ENCODE peak calls at places on chromosomes 6 and 20, in ten cellular contexts. One of them, this sample, is unnamed.

GRCh38 chr20:41510847-41511453 is 107.2 kb downstream of the CHD6 start:
- DNase-seq in endothelial cell: no peak
- DNase-seq in nephron progenitor cell: no peak
- DNase-seq in GM13976: no peak
- DNase-seq in stomach: no peak
- DNase-seq in astrocyte of the cerebellum: no peak
- DNase-seq in body of pancreas: no peak
- DNase-seq in heart left ventricle: no peak
- DNase-seq in PC-3: no peak
- DNase-seq in MCF 10A: no peak
- DNase-seq in this sample: no peak

GRCh38 chr6:32115623-32116022 is 6.5 kb upstream of the TNXB start:
- DNase-seq in stomach: no peak
- DNase-seq in GM13976: no peak
- DNase-seq in MCF 10A: no peak
- DNase-seq in endothelial cell: no peak
- DNase-seq in heart left ventricle: no peak
- DNase-seq in astrocyte of the cerebellum: no peak
- DNase-seq in body of pancreas: no peak
- DNase-seq in PC-3: no peak
- DNase-seq in nephron progenitor cell: no peak
- DNase-seq in this sample: no peak

GRCh38 chr6:147204060-147204785 is at the start of gene STXBP5:
- DNase-seq in body of pancreas: peak; percentile 68
- DNase-seq in heart left ventricle: peak; percentile 63
- DNase-seq in PC-3: peak; percentile 30
- DNase-seq in astrocyte of the cerebellum: no peak
- DNase-seq in stomach: peak; percentile 66
- DNase-seq in MCF 10A: peak; percentile 58
- DNase-seq in endothelial cell: peak; percentile 64
- DNase-seq in GM13976: peak; percentile 64
- DNase-seq in nephron progenitor cell: peak; percentile 59
- DNase-seq in this sample: peak; percentile 33

GRCh38 chr6:163366288-163366687 is 48.2 kb upstream of the QKI start:
- DNase-seq in MCF 10A: no peak
- DNase-seq in endothelial cell: no peak
- DNase-seq in body of pancreas: no peak
- DNase-seq in astrocyte of the cerebellum: no peak
- DNase-seq in GM13976: no peak
- DNase-seq in heart left ventricle: no peak
- DNase-seq in PC-3: no peak
- DNase-seq in stomach: no peak
- DNase-seq in nephron progenitor cell: no peak
- DNase-seq in this sample: no peak

GRCh38 chr6:38477680-38478260 is 162.0 kb downstream of the BTBD9 start:
- DNase-seq in nephron progenitor cell: no peak
- DNase-seq in PC-3: no peak
- DNase-seq in astrocyte of the cerebellum: no peak
- DNase-seq in GM13976: no peak
- DNase-seq in endothelial cell: no peak
- DNase-seq in heart left ventricle: no peak
- DNase-seq in stomach: no peak
- DNase-seq in body of pancreas: no peak
- DNase-seq in MCF 10A: no peak
- DNase-seq in this sample: no peak

GRCh38 chr6:125149256-125150144 is 4.1 kb upstream of the TPD52L1 start:
- DNase-seq in endothelial cell: no peak
- DNase-seq in stomach: no peak
- DNase-seq in astrocyte of the cerebellum: peak; percentile 61
- DNase-seq in MCF 10A: peak; percentile 51
- DNase-seq in GM13976: no peak
- DNase-seq in PC-3: peak; percentile 27
- DNase-seq in body of pancreas: no peak
- DNase-seq in nephron progenitor cell: no peak
- DNase-seq in heart left ventricle: no peak
- DNase-seq in this sample: no peak

GRCh38 chr6:132399376-132400074 is 1.8 kb downstream of the MOXD1 start:
- DNase-seq in body of pancreas: no peak
- DNase-seq in astrocyte of the cerebellum: peak; percentile 31
- DNase-seq in endothelial cell: no peak
- DNase-seq in nephron progenitor cell: no peak
- DNase-seq in MCF 10A: no peak
- DNase-seq in GM13976: no peak
- DNase-seq in stomach: no peak
- DNase-seq in heart left ventricle: no peak
- DNase-seq in PC-3: peak; percentile 80
- DNase-seq in this sample: no peak

GRCh38 chr6:131199568-131200272 is 64.5 kb downstream of the AKAP7 start:
- DNase-seq in endothelial cell: peak; percentile 47
- DNase-seq in GM13976: peak; percentile 60
- DNase-seq in stomach: peak; percentile 34
- DNase-seq in MCF 10A: peak; percentile 67
- DNase-seq in body of pancreas: peak; percentile 34
- DNase-seq in nephron progenitor cell: peak; percentile 30
- DNase-seq in heart left ventricle: no peak
- DNase-seq in PC-3: peak; percentile 65
- DNase-seq in astrocyte of the cerebellum: peak; percentile 70
- DNase-seq in this sample: peak; percentile 62

GRCh38 chr6:101069191-101069795 is 188.2 kb upstream of the ASCC3 start:
- DNase-seq in heart left ventricle: no peak
- DNase-seq in MCF 10A: peak; percentile 27
- DNase-seq in PC-3: peak; percentile 78
- DNase-seq in astrocyte of the cerebellum: no peak
- DNase-seq in nephron progenitor cell: no peak
- DNase-seq in GM13976: no peak
- DNase-seq in stomach: no peak
- DNase-seq in body of pancreas: no peak
- DNase-seq in endothelial cell: no peak
- DNase-seq in this sample: no peak

GRCh38 chr20:58883243-58883691 is 30.8 kb downstream of the GNAS start:
- DNase-seq in PC-3: no peak
- DNase-seq in astrocyte of the cerebellum: peak; percentile 60
- DNase-seq in body of pancreas: no peak
- DNase-seq in GM13976: no peak
- DNase-seq in nephron progenitor cell: no peak
- DNase-seq in heart left ventricle: no peak
- DNase-seq in endothelial cell: no peak
- DNase-seq in stomach: no peak
- DNase-seq in MCF 10A: no peak
- DNase-seq in this sample: no peak

GRCh38 chr6:169810066-169810989 is 58.9 kb downstream of the ERMARD start:
- DNase-seq in nephron progenitor cell: no peak
- DNase-seq in stomach: no peak
- DNase-seq in heart left ventricle: no peak
- DNase-seq in body of pancreas: no peak
- DNase-seq in PC-3: no peak
- DNase-seq in GM13976: no peak
- DNase-seq in endothelial cell: no peak
- DNase-seq in astrocyte of the cerebellum: no peak
- DNase-seq in MCF 10A: no peak
- DNase-seq in this sample: no peak

GRCh38 chr20:39398656-39399055 is 436.5 kb downstream of the DHX35 start:
- DNase-seq in PC-3: no peak
- DNase-seq in MCF 10A: no peak
- DNase-seq in stomach: no peak
- DNase-seq in endothelial cell: no peak
- DNase-seq in heart left ventricle: no peak
- DNase-seq in astrocyte of the cerebellum: no peak
- DNase-seq in nephron progenitor cell: no peak
- DNase-seq in body of pancreas: no peak
- DNase-seq in GM13976: no peak
- DNase-seq in this sample: no peak

GRCh38 chr6:116570856-116571682 is at the start of gene RWDD1:
- DNase-seq in endothelial cell: peak; percentile 99
- DNase-seq in MCF 10A: peak; percentile 98
- DNase-seq in PC-3: peak; percentile 93
- DNase-seq in GM13976: peak; percentile 97
- DNase-seq in stomach: peak; percentile 99
- DNase-seq in astrocyte of the cerebellum: peak; percentile 99
- DNase-seq in body of pancreas: peak; percentile 99
- DNase-seq in heart left ventricle: peak; percentile 100
- DNase-seq in nephron progenitor cell: peak; percentile 96
- DNase-seq in this sample: peak; percentile 96
- TF ChIP-seq CTCF in endothelial cell: no peak
- TF ChIP-seq CTCF in MCF 10A: no peak
- TF ChIP-seq CTCF in PC-3: no peak
- TF ChIP-seq CTCF in GM13976: no peak
- TF ChIP-seq CTCF in stomach: peak; percentile 24
- TF ChIP-seq CTCF in astrocyte of the cerebellum: no peak
- TF ChIP-seq CTCF in body of pancreas: no peak
- TF ChIP-seq CTCF in heart left ventricle: no peak
- TF ChIP-seq CTCF in nephron progenitor cell: no peak
- TF ChIP-seq CTCF in this sample: no peak

GRCh38 chr20:62276448-62276847 is 26.3 kb upstream of the ADRM1 start:
- DNase-seq in astrocyte of the cerebellum: no peak
- DNase-seq in MCF 10A: no peak
- DNase-seq in PC-3: no peak
- DNase-seq in body of pancreas: peak; percentile 45
- DNase-seq in GM13976: no peak
- DNase-seq in heart left ventricle: peak; percentile 58
- DNase-seq in stomach: no peak
- DNase-seq in nephron progenitor cell: no peak
- DNase-seq in endothelial cell: no peak
- DNase-seq in this sample: no peak
- TF ChIP-seq CTCF in astrocyte of the cerebellum: no peak
- TF ChIP-seq CTCF in MCF 10A: no peak
- TF ChIP-seq CTCF in PC-3: no peak
- TF ChIP-seq CTCF in body of pancreas: no peak
- TF ChIP-seq CTCF in GM13976: no peak
- TF ChIP-seq CTCF in heart left ventricle: no peak
- TF ChIP-seq CTCF in stomach: no peak
- TF ChIP-seq CTCF in nephron progenitor cell: no peak
- TF ChIP-seq CTCF in endothelial cell: no peak
- TF ChIP-seq CTCF in this sample: no peak

GRCh38 chr6:1856381-1856780 is 246.7 kb downstream of the FOXC1 start:
- DNase-seq in astrocyte of the cerebellum: peak; percentile 26
- DNase-seq in PC-3: no peak
- DNase-seq in heart left ventricle: no peak
- DNase-seq in nephron progenitor cell: no peak
- DNase-seq in body of pancreas: no peak
- DNase-seq in GM13976: peak; percentile 57
- DNase-seq in stomach: no peak
- DNase-seq in endothelial cell: no peak
- DNase-seq in MCF 10A: peak; percentile 73
- DNase-seq in this sample: no peak
- TF ChIP-seq CTCF in astrocyte of the cerebellum: no peak
- TF ChIP-seq CTCF in PC-3: no peak
- TF ChIP-seq CTCF in heart left ventricle: no peak
- TF ChIP-seq CTCF in nephron progenitor cell: no peak
- TF ChIP-seq CTCF in body of pancreas: no peak
- TF ChIP-seq CTCF in GM13976: no peak
- TF ChIP-seq CTCF in stomach: no peak
- TF ChIP-seq CTCF in endothelial cell: no peak
- TF ChIP-seq CTCF in MCF 10A: no peak
- TF ChIP-seq CTCF in this sample: no peak

GRCh38 chr20:47272893-47273590 is 83.5 kb downstream of the ZMYND8 start:
- DNase-seq in nephron progenitor cell: peak; percentile 52
- DNase-seq in stomach: peak; percentile 38
- DNase-seq in astrocyte of the cerebellum: peak; percentile 66
- DNase-seq in heart left ventricle: no peak
- DNase-seq in PC-3: peak; percentile 92
- DNase-seq in GM13976: peak; percentile 70
- DNase-seq in body of pancreas: peak; percentile 56
- DNase-seq in MCF 10A: peak; percentile 89
- DNase-seq in endothelial cell: peak; percentile 66
- DNase-seq in this sample: no peak
- TF ChIP-seq CTCF in nephron progenitor cell: peak; percentile 84
- TF ChIP-seq CTCF in stomach: peak; percentile 85
- TF ChIP-seq CTCF in astrocyte of the cerebellum: peak; percentile 78
- TF ChIP-seq CTCF in heart left ventricle: peak; percentile 93
- TF ChIP-seq CTCF in PC-3: peak; percentile 97
- TF ChIP-seq CTCF in GM13976: peak; percentile 84
- TF ChIP-seq CTCF in body of pancreas: peak; percentile 59
- TF ChIP-seq CTCF in MCF 10A: peak; percentile 66
- TF ChIP-seq CTCF in endothelial cell: peak; percentile 86
- TF ChIP-seq CTCF in this sample: peak; percentile 98